ENCODE peak calls at places on chromosome 13, in nine cellular contexts. Z is neural crest cell; K is small intestine; Y is anterior cingulate cortex; F is body of pancreas; C is effector memory CD4-positive, alpha-beta T cell; U is stimulated activated CD4-positive, alpha-beta T cell treated with anti-CD3 and anti-CD28 coated beads, Interleukin-2, amount 100 ng/mL, for 48 hours; D is astrocyte of the cerebellum; L is upper lobe of right lung. A is an unnamed sample.
A peak's percentile ranks its signal among the peaks of the same experiment; 100 is the strongest.

GRCh38 chr13:19927117-19927734 is 31.3 kb upstream of the ZMYM2 start:
- DNase-seq in Z (no peak), K (peak; percentile 40), Y (no peak), F (no peak), C (no peak), U (no peak), D (peak; percentile 15), L (no peak), A (no peak)

GRCh38 chr13:25097426-25097825 is 1.5 kb downstream of the PABPC3 start:
- DNase-seq in Z (no peak), K (no peak), Y (no peak), F (no peak), C (no peak), U (no peak), D (no peak), L (no peak), A (no peak)

GRCh38 chr13:26719356-26719945 is 41.1 kb downstream of the GPR12 start:
- DNase-seq in Z (no peak), K (no peak), Y (no peak), F (no peak), C (no peak), U (no peak), D (no peak), L (no peak), A (no peak)

GRCh38 chr13:43061496-43062280 is 38.3 kb downstream of the DNAJC15 start:
- DNase-seq in Z (no peak), K (no peak), Y (no peak), F (no peak), C (no peak), U (no peak), D (no peak), L (no peak), A (no peak)

GRCh38 chr13:107275945-107276614 is 708.1 kb upstream of the ARGLU1 start:
- DNase-seq in Z (no peak), K (no peak), Y (no peak), F (no peak), C (no peak), U (no peak), D (no peak), L (no peak), A (no peak)

GRCh38 chr13:108227651-108228272 is 9.6 kb downstream of the ABHD13 start:
- DNase-seq in Z (peak; percentile 24), K (peak; percentile 36), Y (no peak), F (no peak), C (no peak), U (peak; percentile 36), D (peak; percentile 32), L (no peak), A (no peak)

GRCh38 chr13:24341439-24341838 is 32.1 kb downstream of the C1QTNF9 start:
- DNase-seq in Z (no peak), K (no peak), Y (no peak), F (no peak), C (no peak), U (no peak), D (no peak), L (no peak), A (no peak)

GRCh38 chr13:75050419-75051066 is 431.4 kb downstream of the TBC1D4 start:
- DNase-seq in Z (no peak), K (no peak), Y (no peak), F (no peak), C (no peak), U (no peak), D (no peak), L (no peak), A (no peak)

GRCh38 chr13:54183166-54183565 is 1154.6 kb downstream of the OLFM4 start:
- DNase-seq in Z (no peak), K (no peak), Y (no peak), F (no peak), C (no peak), U (no peak), D (no peak), L (no peak), A (no peak)

GRCh38 chr13:98575009-98575866 is 1.7 kb downstream of the STK24 start:
- DNase-seq in Z (no peak), K (no peak), Y (no peak), F (no peak), C (no peak), U (no peak), D (no peak), L (no peak), A (no peak)

GRCh38 chr13:40315416-40316064 is 350.9 kb downstream of the FOXO1 start:
- DNase-seq in Z (no peak), K (peak; percentile 12), Y (no peak), F (peak; percentile 26), C (peak; percentile 17), U (no peak), D (no peak), L (no peak), A (no peak)

GRCh38 chr13:86741762-86742285 is 929.3 kb upstream of the SLITRK5 start:
- DNase-seq in Z (no peak), K (no peak), Y (no peak), F (no peak), C (no peak), U (no peak), D (no peak), L (no peak), A (no peak)

GRCh38 chr13:106140476-106140875 is 395.0 kb downstream of the EFNB2 start:
- DNase-seq in Z (no peak), K (no peak), Y (no peak), F (no peak), C (no peak), U (no peak), D (no peak), L (no peak), A (no peak)

GRCh38 chr13:51241720-51242119 is 19.5 kb downstream of the FAM124A start:
- DNase-seq in Z (no peak), K (no peak), Y (no peak), F (no peak), C (no peak), U (no peak), D (no peak), L (no peak), A (no peak)

GRCh38 chr13:46614582-46614981 is 61.6 kb downstream of the LRCH1 start:
- DNase-seq in Z (no peak), K (no peak), Y (no peak), F (no peak), C (no peak), U (no peak), D (peak; percentile 53), L (no peak), A (no peak)

GRCh38 chr13:52399708-52400107 is 6.3 kb downstream of the THSD1 start:
- DNase-seq in Z (no peak), K (no peak), Y (no peak), F (no peak), C (no peak), U (no peak), D (no peak), L (no peak), A (no peak)

GRCh38 chr13:113029061-113029445 is 60.0 kb downstream of the MCF2L start:
- DNase-seq in Z (no peak), K (no peak), Y (no peak), F (no peak), C (no peak), U (no peak), D (no peak), L (no peak), A (no peak)

GRCh38 chr13:99886706-99887105 is 84.9 kb downstream of the ZIC5 start:
- DNase-seq in Z (no peak), K (no peak), Y (no peak), F (no peak), C (no peak), U (no peak), D (no peak), L (no peak), A (no peak)

A was measured in activated CD8-positive, alpha-beta memory T cell treated with anti-CD3 and anti-CD28 coated beads for 24 hours.